ENCODE peak calls at places on chromosome 16, in seven cellular contexts. N is tibial artery, W is SK-N-SH, G is adrenal gland, D is neuronal stem cell, L is endodermal cell, Z is cardiac muscle cell. S is an unnamed sample. For H3K9me3, the result is how much of the 10 kb centered on the place peaks cover.

GRCh38 chr16:31529398-31530312 is 2.0 kb downstream of the AHSP start:
- DNase-seq in N (no peak), W (no peak), G (no peak), D (no peak), L (peak), Z (peak), S (no peak)

GRCh38 chr16:65384441-65384840 is 262.6 kb upstream of the CDH11 start:
- DNase-seq in N (no peak), W (no peak), G (no peak), D (no peak), L (no peak), Z (no peak), S (no peak)

GRCh38 chr16:54031107-54031760 is 255.4 kb downstream of the IRX3 start:
- DNase-seq in N (no peak), W (no peak), G (no peak), D (no peak), L (no peak), Z (no peak), S (no peak)

GRCh38 chr16:46607529-46607928 is 13.7 kb downstream of the SHCBP1 start:
- DNase-seq in N (no peak), W (no peak), G (no peak), D (no peak), L (no peak), Z (peak), S (peak)

GRCh38 chr16:73390936-73391335 is 343.0 kb upstream of the ZFHX3 start:
- DNase-seq in N (no peak), W (no peak), G (no peak), D (no peak), L (no peak), Z (no peak), S (no peak)

GRCh38 chr16:27421961-27422740 is 20.2 kb downstream of the IL21R start:
- DNase-seq in N (no peak), W (no peak), G (no peak), D (no peak), L (no peak), Z (no peak), S (no peak)

GRCh38 chr16:57986196-57986595 is 14.3 kb downstream of the ZNF319 start:
- DNase-seq in N (no peak), W (no peak), G (no peak), D (no peak), L (peak), Z (no peak), S (no peak)

GRCh38 chr16:27867122-27868110 is 196.1 kb downstream of the GSG1L start:
- DNase-seq in N (peak), W (peak), G (peak), D (peak), L (peak), Z (peak), S (peak)

GRCh38 chr16:49701867-49702494 is 153.9 kb downstream of the ZNF423 start:
- DNase-seq in N (peak), W (no peak), G (no peak), D (peak), L (peak), Z (peak), S (no peak)

GRCh38 chr16:48537909-48538745 is 71.9 kb downstream of the N4BP1 start:
- DNase-seq in N (peak), W (no peak), G (no peak), D (no peak), L (no peak), Z (no peak), S (no peak)

GRCh38 chr16:88064011-88064888 is 113.0 kb downstream of the BANP start:
- DNase-seq in N (no peak), W (no peak), G (no peak), D (no peak), L (no peak), Z (no peak), S (no peak)

GRCh38 chr16:77211880-77212735 is 12.9 kb downstream of the SYCE1L start:
- DNase-seq in N (no peak), W (peak), G (peak), D (peak), L (peak), Z (peak), S (no peak)

GRCh38 chr16:64065523-64065922 is 1056.3 kb downstream of the CDH11 start:
- DNase-seq in N (no peak), W (no peak), G (no peak), D (no peak), L (no peak), Z (no peak), S (no peak)

GRCh38 chr16:75632857-75633256 is 9.8 kb upstream of the ADAT1 start:
- DNase-seq in N (no peak), W (no peak), G (no peak), D (no peak), L (no peak), Z (no peak), S (no peak)

GRCh38 chr16:27499659-27500055 is 50.1 kb downstream of the GTF3C1 start:
- DNase-seq in N (no peak), W (no peak), G (no peak), D (no peak), L (no peak), Z (no peak), S (no peak)

GRCh38 chr16:15672514-15673167 is 22.6 kb downstream of the NDE1 start:
- DNase-seq in N (peak), W (no peak), G (peak), D (no peak), L (no peak), Z (no peak), S (peak)

GRCh38 chr16:67562526-67562917 is at the start of gene CTCF:
- DNase-seq in N (peak), W (peak), G (peak), D (no peak), L (no peak), Z (peak), S (no peak)

DNA sequence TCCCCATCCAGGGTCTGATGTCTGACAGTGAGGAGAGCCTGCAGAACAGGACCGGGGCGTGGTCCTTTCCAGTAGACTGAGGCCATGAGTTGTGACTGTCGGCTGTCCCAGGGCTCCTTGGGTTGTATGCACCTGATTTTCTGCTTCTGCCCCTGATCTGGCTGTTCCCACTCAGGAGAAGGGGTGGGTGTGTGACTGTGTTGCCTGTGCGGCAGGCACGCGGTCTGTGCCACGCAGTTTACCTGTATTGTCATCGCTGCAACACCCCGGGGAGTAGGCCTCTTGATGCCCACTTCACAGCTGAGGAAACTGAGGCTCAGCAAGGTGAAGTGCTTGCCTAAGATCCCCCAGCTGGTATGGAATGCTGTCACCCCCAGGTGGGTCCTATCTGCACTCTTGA is 1.4 kb downstream of the CRISPLD2 start:
- DNase-seq in N (no peak), W (no peak), G (no peak), D (no peak), L (no peak), Z (no peak), S (no peak)
- H3K27ac ChIP-seq in N (peak), W (no peak), G (peak), D (no peak), L (no peak), Z (no peak), S (no peak)

GRCh38 chr16:35193956-35194355 is 1734.5 kb downstream of the TP53TG3F start:
- DNase-seq in N (no peak), W (no peak), G (no peak), D (no peak), L (no peak), Z (no peak), S (no peak)

GRCh38 chr16:35194681-35195080 is 1735.3 kb downstream of the TP53TG3F start:
- DNase-seq in N (no peak), W (no peak), G (no peak), D (no peak), L (no peak), Z (no peak), S (no peak)

GRCh38 chr16:35196313-35196712 is 1736.9 kb downstream of the TP53TG3F start:
- DNase-seq in N (no peak), W (no peak), G (no peak), D (no peak), L (no peak), Z (no peak), S (no peak)

GRCh38 chr16:35195864-35196216 is 1736.4 kb downstream of the TP53TG3F start:
- DNase-seq in N (no peak), W (no peak), G (no peak), D (no peak), L (no peak), Z (no peak), S (no peak)

GRCh38 chr16:35195173-35195863 is 1735.9 kb downstream of the TP53TG3F start:
- DNase-seq in N (no peak), W (no peak), G (no peak), D (no peak), L (no peak), Z (no peak), S (no peak)
- H3K9me3 ChIP-seq in N (under half), W (under half), G (under half), D (half or more), L (half or more), Z (under half), S (half or more)

DNA sequence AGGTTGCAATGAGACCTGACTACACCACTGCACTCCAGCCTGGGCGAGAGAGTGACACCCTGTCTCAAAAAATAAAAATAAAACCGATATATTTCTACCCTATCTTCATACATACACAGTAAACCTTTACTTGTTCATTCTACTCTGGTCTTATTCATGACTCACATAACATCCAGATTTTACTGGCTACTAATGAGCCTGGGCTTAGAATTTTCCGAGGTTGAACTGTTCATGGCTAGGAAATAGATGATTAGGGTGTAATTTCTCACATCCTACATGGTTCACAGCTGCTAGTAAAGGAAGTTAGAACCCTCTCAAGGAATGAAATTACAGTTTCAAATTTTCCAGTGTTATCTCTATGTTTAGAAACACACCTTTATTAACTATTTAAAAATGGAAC is 14.7 kb downstream of the GSPT1 start:
- DNase-seq in N (no peak), W (no peak), G (no peak), D (no peak), L (no peak), Z (no peak), S (no peak)
- H3K27ac ChIP-seq in N (no peak), W (no peak), G (no peak), D (no peak), L (no peak), Z (no peak), S (no peak)

DNA sequence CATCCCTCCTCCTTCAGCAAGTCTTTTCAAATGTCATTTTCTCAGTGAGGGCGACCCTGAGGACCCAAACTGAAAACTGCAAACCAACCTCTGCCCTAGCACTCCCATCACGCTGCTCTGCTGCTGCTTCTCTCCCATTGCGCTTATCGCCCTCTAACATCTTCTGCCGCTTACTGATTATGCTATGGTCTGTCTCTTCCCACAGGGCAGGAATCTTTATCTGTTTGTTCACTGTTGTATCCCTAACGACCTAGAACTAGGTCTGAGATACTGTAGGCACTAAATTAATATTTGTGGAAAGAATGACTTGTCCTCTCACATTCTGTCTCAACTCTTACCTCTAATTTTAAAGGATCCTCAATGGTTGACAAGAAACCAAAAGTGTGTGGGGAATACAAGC is 12.5 kb downstream of the ZSCAN32 start:
- DNase-seq in N (no peak), W (no peak), G (no peak), D (no peak), L (no peak), Z (no peak), S (no peak)
- H3K9me3 ChIP-seq in N (half or more), W (under half), G (under half), D (under half), L (under half), Z (under half), S (half or more)

DNA sequence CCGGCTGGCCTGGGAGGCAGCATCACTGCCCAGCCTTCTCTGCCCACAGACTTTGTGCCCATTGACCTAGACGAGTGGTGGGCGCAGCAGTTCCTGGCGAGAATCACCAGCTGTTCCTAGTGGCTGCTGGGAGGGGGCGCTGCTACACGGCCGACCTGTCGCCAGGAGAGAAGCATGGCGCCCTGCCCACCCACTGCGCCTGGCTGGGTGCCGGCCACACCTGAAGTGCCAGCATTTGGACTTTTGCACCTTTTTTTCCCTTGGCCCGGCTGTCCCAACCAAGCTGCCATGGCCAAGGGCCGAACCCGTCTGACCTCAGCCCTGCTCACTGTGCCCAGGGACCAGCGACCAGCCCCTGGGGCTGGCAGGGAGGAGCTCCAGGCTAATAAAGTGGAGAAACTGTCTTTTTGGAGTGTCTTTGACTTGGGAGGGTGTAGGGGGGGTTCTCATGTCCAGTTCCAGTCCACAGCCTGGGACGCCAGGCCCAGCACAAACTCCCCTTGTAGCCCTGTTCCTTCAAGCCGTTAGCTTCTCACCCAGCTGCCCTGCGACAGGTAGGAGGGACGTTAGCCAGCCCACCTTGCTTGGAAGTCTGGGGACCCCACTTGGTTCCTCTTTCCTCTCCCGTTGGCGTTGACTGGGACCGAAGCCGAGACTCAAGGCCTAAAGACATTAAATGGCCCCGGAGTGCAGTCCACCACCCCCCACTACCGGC is 937 bp upstream of the WDR90 start:
- DNase-seq in N (no peak), W (peak), G (no peak), D (no peak), L (peak), Z (peak), S (no peak)
- H3K27ac ChIP-seq in N (peak), W (peak), G (peak), D (peak), L (peak), Z (peak), S (peak)